ENCODE peak calls at places on chromosomes 5 and 9, in four cellular contexts. D, I, P and H are unnamed samples.

GRCh38 chr5:43619380-43619779 is 16.4 kb downstream of the NNT start:
- DNase-seq in D (no peak), I (no peak), P (no peak), H (no peak)

GRCh38 chr5:37248387-37248969 is 698 bp downstream of the CPLANE1 start:
- DNase-seq in D (peak; percentile 4), I (no peak), P (no peak), H (no peak)

GRCh38 chr9:132018957-132019405 is 60.7 kb downstream of the MED27 start:
- DNase-seq in D (peak; percentile 24), I (no peak), P (no peak), H (no peak)

GRCh38 chr9:15584383-15584782 is 31.5 kb downstream of the CCDC171 start:
- DNase-seq in D (no peak), I (peak; percentile 69), P (no peak), H (no peak)

GRCh38 chr9:125388978-125389377 is 127.4 kb downstream of the GAPVD1 start:
- DNase-seq in D (no peak), I (no peak), P (no peak), H (no peak)

GRCh38 chr9:120532475-120532874 is 47.5 kb downstream of the CDK5RAP2 start:
- DNase-seq in D (no peak), I (peak; percentile 36), P (no peak), H (no peak)

GRCh38 chr5:40914835-40915234 is 5.5 kb downstream of the C7 start:
- DNase-seq in D (peak; percentile 55), I (no peak), P (no peak), H (no peak)

GRCh38 chr5:73027816-73028215 is 72.0 kb downstream of the FCHO2 start:
- DNase-seq in D (no peak), I (no peak), P (no peak), H (no peak)

GRCh38 chr9:87698069-87698809 is 27.7 kb upstream of the CTSL start:
- DNase-seq in D (no peak), I (no peak), P (no peak), H (no peak)

GRCh38 chr9:14097215-14097614 is 216.7 kb downstream of the NFIB start:
- DNase-seq in D (peak; percentile 47), I (no peak), P (no peak), H (peak; percentile 85)

GRCh38 chr5:168415971-168416370 is 70.3 kb upstream of the RARS1 start:
- DNase-seq in D (no peak), I (no peak), P (no peak), H (no peak)

GRCh38 chr9:74960548-74960947 is 7.8 kb upstream of the C9orf40 start:
- DNase-seq in D (peak; percentile 79), I (peak; percentile 65), P (no peak), H (peak; percentile 57)

GRCh38 chr5:53055359-53055758 is 54.2 kb downstream of the MOCS2 start:
- DNase-seq in D (no peak), I (no peak), P (no peak), H (no peak)

GRCh38 chr9:2787065-2787464 is 56.8 kb downstream of the PUM3 start:
- DNase-seq in D (peak; percentile 73), I (no peak), P (no peak), H (peak; percentile 29)

GRCh38 chr5:140468188-140468587 is 66.6 kb downstream of the ANKHD1 start:
- DNase-seq in D (no peak), I (no peak), P (no peak), H (no peak)

GRCh38 chr9:36867241-36867640 is 166.8 kb downstream of the PAX5 start:
- DNase-seq in D (no peak), I (no peak), P (no peak), H (no peak)

GRCh38 chr9:14165376-14166035 is 148.4 kb downstream of the NFIB start:
- DNase-seq in D (no peak), I (no peak), P (no peak), H (no peak)

GRCh38 chr9:93095205-93096130 is 549 bp upstream of the CARD19 start:
- DNase-seq in D (peak; percentile 98), I (peak; percentile 99), P (peak; percentile 99), H (peak; percentile 98)

GRCh38 chr5:34475249-34475966 is 180.7 kb upstream of the RAI14 start:
- DNase-seq in D (no peak), I (no peak), P (no peak), H (no peak)

GRCh38 chr9:127183814-127184582 is 61.6 kb upstream of the ANGPTL2 start:
- DNase-seq in D (peak; percentile 88), I (no peak), P (no peak), H (peak; percentile 85)

GRCh38 chr9:136193127-136193890 is 11.6 kb downstream of the LHX3 start:
- DNase-seq in D (no peak), I (no peak), P (no peak), H (no peak)

GRCh38 chr9:128340691-128341434 is 536 bp downstream of the SLC27A4 start:
- DNase-seq in D (no peak), I (no peak), P (no peak), H (no peak)

GRCh38 chr9:108478431-108478837 is 377.4 kb downstream of the ACTL7B start:
- DNase-seq in D (peak; percentile 90), I (no peak), P (no peak), H (peak; percentile 91)

GRCh38 chr5:168073991-168074800 is 217.2 kb upstream of the WWC1 start:
- DNase-seq in D (no peak), I (no peak), P (no peak), H (no peak)

GRCh38 chr9:122286764-122287163 is 22.1 kb downstream of the MRRF start:
- DNase-seq in D (no peak), I (no peak), P (no peak), H (no peak)

GRCh38 chr9:117414220-117414905 is 494 bp downstream of the ASTN2 start:
- DNase-seq in D (no peak), I (peak; percentile 13), P (no peak), H (peak; percentile 19)

DNA sequence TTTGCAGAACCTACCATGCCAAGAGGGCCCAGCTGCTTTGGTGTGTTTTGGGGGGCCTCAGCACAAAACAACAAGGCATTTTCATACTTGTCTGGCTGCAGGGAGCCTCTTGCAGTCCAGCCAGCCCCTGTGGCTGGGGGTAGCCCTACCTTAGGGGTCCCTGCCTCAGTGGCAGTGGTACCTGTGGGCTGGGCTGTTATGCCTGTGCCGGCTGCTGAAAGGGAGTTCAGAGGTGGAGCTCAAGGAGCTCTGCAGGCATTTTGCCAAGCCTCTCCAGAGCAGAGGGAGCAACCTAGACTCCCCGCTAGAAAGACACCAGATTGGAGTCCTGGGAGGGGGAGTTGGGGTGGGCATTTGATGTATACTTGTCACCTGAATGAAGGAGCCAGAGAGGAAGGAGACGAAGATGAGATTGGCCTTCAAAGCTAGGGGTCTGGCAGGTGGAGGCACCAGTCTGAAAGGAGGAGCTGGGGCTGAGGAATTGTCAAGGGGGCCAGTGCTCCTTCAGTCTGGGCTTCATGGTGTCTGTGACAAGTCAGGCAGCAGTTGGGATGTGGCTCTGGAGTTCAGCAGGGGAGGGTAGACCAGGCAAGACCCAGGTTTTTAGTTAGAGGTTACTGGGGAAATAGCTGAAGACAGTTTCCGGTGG is 1.5 kb downstream of the SHROOM1 start:
- DNase-seq in D (no peak), I (no peak), P (no peak), H (no peak)
- H3K4me3 ChIP-seq in D (no peak overlapping the region), I (no peak overlapping the region), P (no peak overlapping the region), H (no peak overlapping the region)

DNA sequence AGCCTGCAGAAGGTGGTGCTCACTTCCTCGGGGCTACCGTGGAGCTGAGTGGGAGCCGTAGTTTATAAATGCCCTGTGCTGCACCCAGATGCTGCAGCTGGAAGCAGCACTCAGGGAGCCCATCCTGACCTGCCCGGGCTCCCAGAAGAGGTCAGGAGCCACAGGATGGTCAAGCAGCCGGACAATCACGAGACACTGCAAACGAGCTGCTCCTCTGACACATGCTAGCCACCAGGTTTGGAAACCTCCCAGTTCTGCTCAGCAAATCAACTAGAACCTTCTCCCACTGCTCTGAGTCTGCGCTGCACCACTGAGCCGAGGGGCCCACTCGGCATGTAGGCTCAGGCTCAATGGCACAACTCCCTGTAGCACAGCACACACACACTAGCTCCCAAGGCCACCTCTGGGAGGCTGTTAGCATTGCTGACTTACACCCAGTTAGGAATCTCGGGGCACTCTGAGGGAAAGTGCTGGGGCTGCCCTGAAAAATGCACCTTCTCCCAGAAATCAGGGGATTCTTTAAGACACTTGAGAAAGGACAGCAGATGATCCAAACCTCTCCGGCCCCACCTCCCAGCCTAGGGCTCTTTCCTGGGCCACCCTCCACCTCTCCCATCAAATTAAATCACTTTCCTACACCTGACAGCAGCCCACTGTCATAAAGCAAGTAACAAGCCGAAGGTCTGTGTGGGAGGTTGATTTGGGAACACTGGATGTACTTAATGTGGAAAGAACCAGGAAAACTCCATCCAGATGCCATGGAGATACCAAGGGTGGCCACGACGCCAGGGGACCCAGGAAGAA is 59.1 kb downstream of the PSMB7 start:
- DNase-seq in D (no peak), I (no peak), P (no peak), H (no peak)
- H2AK5ac ChIP-seq in D (no peak overlapping the region), I (no peak overlapping the region), P (no peak overlapping the region), H (no peak overlapping the region)

GRCh38 chr5:171386006-171386671 is 1.5 kb upstream of the NPM1 start:
- DNase-seq in D (no peak), I (no peak), P (no peak), H (no peak)
- H3K4me3 ChIP-seq in D (no peak overlapping the region), I (no peak overlapping the region), P (no peak overlapping the region), H (no peak overlapping the region)

GRCh38 chr5:141681695-141682641 is at the start of gene ARAP3:
- DNase-seq in D (peak; percentile 89), I (peak; percentile 48), P (peak; percentile 70), H (peak; percentile 91)

GRCh38 chr5:141683596-141684161 is 1.6 kb upstream of the ARAP3 start:
- DNase-seq in D (no peak), I (no peak), P (no peak), H (peak; percentile 22)

GRCh38 chr5:141680751-141681201 is 1.3 kb downstream of the ARAP3 start:
- DNase-seq in D (peak; percentile 41), I (no peak), P (peak; percentile 79), H (peak; percentile 36)

GRCh38 chr5:141680178-141680577 is 1.9 kb downstream of the ARAP3 start:
- DNase-seq in D (no peak), I (no peak), P (no peak), H (no peak)

GRCh38 chr5:141681295-141681694 is 735 bp downstream of the ARAP3 start:
- DNase-seq in D (no peak), I (no peak), P (no peak), H (no peak)
- H2AK5ac ChIP-seq in D (peak overlapping the region; percentile 95), I (peak overlapping the region; percentile 25), P (peak overlapping the region; percentile 79), H (peak overlapping the region; percentile 23)

DNA sequence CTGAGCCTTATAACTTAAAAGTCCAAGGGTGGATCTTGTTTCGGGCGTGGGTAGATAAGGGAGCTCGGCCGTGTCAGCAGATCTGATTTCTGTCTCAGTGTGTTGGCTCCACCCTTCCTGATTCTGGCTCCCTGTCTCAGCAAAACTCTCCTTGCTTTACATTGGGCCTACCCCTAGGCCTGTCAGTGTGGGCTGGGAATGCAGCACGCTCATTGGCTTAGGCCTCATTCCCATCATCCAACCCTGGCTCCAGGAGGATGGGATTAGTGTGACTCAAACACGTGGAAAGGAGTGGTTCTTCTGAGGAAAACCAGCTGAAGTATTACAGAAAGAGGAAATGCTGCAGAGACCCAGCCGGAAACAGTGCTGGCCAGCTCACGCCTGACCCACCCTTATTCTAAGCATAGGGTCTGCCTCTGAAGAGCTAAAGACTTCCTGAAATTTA is 59.9 kb downstream of the ZFAND5 start:
- DNase-seq in D (peak; percentile 92), I (peak; percentile 92), P (peak; percentile 26), H (peak; percentile 97)
- H3K4me3 ChIP-seq in D (peak overlapping the region; percentile 35), I (no peak overlapping the region), P (no peak overlapping the region), H (peak overlapping the region; percentile 74)

GRCh38 chr9:6785682-6786081 is 27.9 kb downstream of the KDM4C start:
- DNase-seq in D (no peak), I (no peak), P (no peak), H (no peak)
- H2AK5ac ChIP-seq in D (no peak overlapping the region), I (no peak overlapping the region), P (no peak overlapping the region), H (no peak overlapping the region)